ENCODE peak calls at places on chromosome 15, in eight cellular contexts. One of them, this sample, is unnamed.

GRCh38 chr15:58039260-58040035 is 26.1 kb downstream of the ALDH1A2 start:
- DNase-seq in HepG2: no peak
- DNase-seq in cardiac muscle cell: no peak
- DNase-seq in hepatocyte: no peak
- DNase-seq in heart left ventricle: no peak
- DNase-seq in CD8-positive, alpha-beta T cell: no peak
- DNase-seq in ovary: no peak
- DNase-seq in left lung: no peak
- DNase-seq in this sample: no peak

GRCh38 chr15:31163769-31164572 is 62.4 kb upstream of the TRPM1 start:
- DNase-seq in HepG2: no peak
- DNase-seq in cardiac muscle cell: no peak
- DNase-seq in hepatocyte: peak; percentile 38
- DNase-seq in heart left ventricle: no peak
- DNase-seq in CD8-positive, alpha-beta T cell: no peak
- DNase-seq in ovary: no peak
- DNase-seq in left lung: no peak
- DNase-seq in this sample: no peak

GRCh38 chr15:42274693-42274971 is 1.4 kb upstream of the TMEM87A start:
- DNase-seq in HepG2: no peak
- DNase-seq in cardiac muscle cell: no peak
- DNase-seq in hepatocyte: no peak
- DNase-seq in heart left ventricle: no peak
- DNase-seq in CD8-positive, alpha-beta T cell: no peak
- DNase-seq in ovary: peak; percentile 40
- DNase-seq in left lung: no peak
- DNase-seq in this sample: no peak

GRCh38 chr15:78810003-78810376 is 1.3 kb downstream of the ADAMTS7 start:
- DNase-seq in HepG2: no peak
- DNase-seq in cardiac muscle cell: no peak
- DNase-seq in hepatocyte: no peak
- DNase-seq in heart left ventricle: no peak
- DNase-seq in CD8-positive, alpha-beta T cell: no peak
- DNase-seq in ovary: no peak
- DNase-seq in left lung: no peak
- DNase-seq in this sample: no peak

GRCh38 chr15:77013786-77014136 is 18.8 kb downstream of the PSTPIP1 start:
- DNase-seq in HepG2: no peak
- DNase-seq in cardiac muscle cell: no peak
- DNase-seq in hepatocyte: no peak
- DNase-seq in heart left ventricle: no peak
- DNase-seq in CD8-positive, alpha-beta T cell: peak; percentile 94
- DNase-seq in ovary: no peak
- DNase-seq in left lung: no peak
- DNase-seq in this sample: peak; percentile 84

GRCh38 chr15:59237119-59237853 is 30.6 kb downstream of the LDHAL6B start:
- DNase-seq in HepG2: no peak
- DNase-seq in cardiac muscle cell: no peak
- DNase-seq in hepatocyte: no peak
- DNase-seq in heart left ventricle: no peak
- DNase-seq in CD8-positive, alpha-beta T cell: no peak
- DNase-seq in ovary: no peak
- DNase-seq in left lung: no peak
- DNase-seq in this sample: no peak

GRCh38 chr15:77446840-77447390 is 26.2 kb downstream of the HMG20A start:
- DNase-seq in HepG2: no peak
- DNase-seq in cardiac muscle cell: no peak
- DNase-seq in hepatocyte: peak; percentile 53
- DNase-seq in heart left ventricle: no peak
- DNase-seq in CD8-positive, alpha-beta T cell: no peak
- DNase-seq in ovary: no peak
- DNase-seq in left lung: no peak
- DNase-seq in this sample: no peak

GRCh38 chr15:71443538-71443937 is 328.3 kb downstream of the THSD4 start:
- DNase-seq in HepG2: peak; percentile 23
- DNase-seq in cardiac muscle cell: peak; percentile 62
- DNase-seq in hepatocyte: peak; percentile 71
- DNase-seq in heart left ventricle: peak; percentile 42
- DNase-seq in CD8-positive, alpha-beta T cell: peak; percentile 22
- DNase-seq in ovary: peak; percentile 74
- DNase-seq in left lung: peak; percentile 42
- DNase-seq in this sample: no peak

GRCh38 chr15:57500256-57500655 is 91.4 kb upstream of the MYZAP start:
- DNase-seq in HepG2: no peak
- DNase-seq in cardiac muscle cell: no peak
- DNase-seq in hepatocyte: no peak
- DNase-seq in heart left ventricle: no peak
- DNase-seq in CD8-positive, alpha-beta T cell: no peak
- DNase-seq in ovary: no peak
- DNase-seq in left lung: no peak
- DNase-seq in this sample: no peak

GRCh38 chr15:56737791-56738190 is 4.5 kb upstream of the ZNF280D start:
- DNase-seq in HepG2: peak; percentile 56
- DNase-seq in cardiac muscle cell: no peak
- DNase-seq in hepatocyte: no peak
- DNase-seq in heart left ventricle: no peak
- DNase-seq in CD8-positive, alpha-beta T cell: no peak
- DNase-seq in ovary: no peak
- DNase-seq in left lung: no peak
- DNase-seq in this sample: no peak

GRCh38 chr15:74168673-74169274 is 4.7 kb upstream of the ISLR start:
- DNase-seq in HepG2: no peak
- DNase-seq in cardiac muscle cell: peak; percentile 64
- DNase-seq in hepatocyte: no peak
- DNase-seq in heart left ventricle: peak; percentile 65
- DNase-seq in CD8-positive, alpha-beta T cell: no peak
- DNase-seq in ovary: peak; percentile 77
- DNase-seq in left lung: no peak
- DNase-seq in this sample: peak; percentile 69

GRCh38 chr15:101781927-101782326 is 21.4 kb upstream of the OR4F6 start:
- DNase-seq in HepG2: no peak
- DNase-seq in cardiac muscle cell: no peak
- DNase-seq in hepatocyte: no peak
- DNase-seq in heart left ventricle: no peak
- DNase-seq in CD8-positive, alpha-beta T cell: no peak
- DNase-seq in ovary: no peak
- DNase-seq in left lung: no peak
- DNase-seq in this sample: no peak

GRCh38 chr15:24645627-24646026 is 29.9 kb upstream of the NPAP1 start:
- DNase-seq in HepG2: no peak
- DNase-seq in cardiac muscle cell: no peak
- DNase-seq in hepatocyte: no peak
- DNase-seq in heart left ventricle: no peak
- DNase-seq in CD8-positive, alpha-beta T cell: no peak
- DNase-seq in ovary: no peak
- DNase-seq in left lung: no peak
- DNase-seq in this sample: no peak
- H3K9me3 ChIP-seq in HepG2: peaks cover 76% of the 10 kb centered on the region
- H3K9me3 ChIP-seq in cardiac muscle cell: no peaks in the 10 kb centered on the region
- H3K9me3 ChIP-seq in hepatocyte: no peaks in the 10 kb centered on the region
- H3K9me3 ChIP-seq in heart left ventricle: no peaks in the 10 kb centered on the region
- H3K9me3 ChIP-seq in CD8-positive, alpha-beta T cell: no peaks in the 10 kb centered on the region
- H3K9me3 ChIP-seq in ovary: no peaks in the 10 kb centered on the region
- H3K9me3 ChIP-seq in left lung: peaks cover 13% of the 10 kb centered on the region
- H3K9me3 ChIP-seq in this sample: no peaks in the 10 kb centered on the region

DNA sequence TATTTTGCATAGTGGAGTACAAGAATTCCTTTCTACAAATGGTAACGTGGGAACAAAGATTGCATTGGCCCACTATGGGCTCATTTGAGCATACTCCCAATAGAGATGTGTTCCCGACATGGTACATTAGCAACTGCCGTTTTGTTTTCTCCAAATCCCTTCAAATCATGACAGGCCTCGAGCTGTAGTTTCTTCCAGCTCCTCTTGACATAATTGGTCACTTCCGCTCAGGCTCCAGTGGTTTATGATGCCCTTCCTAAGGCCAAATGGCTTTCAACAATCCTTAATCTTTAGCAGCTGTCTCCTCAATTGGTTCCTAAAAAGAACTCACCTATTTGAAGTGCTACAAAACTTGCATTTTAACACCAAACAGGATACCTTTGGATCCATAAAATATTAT is 266.2 kb downstream of the ADAMTSL3 start:
- DNase-seq in HepG2: no peak
- DNase-seq in cardiac muscle cell: no peak
- DNase-seq in hepatocyte: no peak
- DNase-seq in heart left ventricle: no peak
- DNase-seq in CD8-positive, alpha-beta T cell: no peak
- DNase-seq in ovary: no peak
- DNase-seq in left lung: no peak
- DNase-seq in this sample: no peak
- H3K4me3 ChIP-seq in HepG2: no peak overlapping the region
- H3K4me3 ChIP-seq in cardiac muscle cell: no peak overlapping the region
- H3K4me3 ChIP-seq in hepatocyte: no peak overlapping the region
- H3K4me3 ChIP-seq in heart left ventricle: no peak overlapping the region
- H3K4me3 ChIP-seq in CD8-positive, alpha-beta T cell: no peak overlapping the region
- H3K4me3 ChIP-seq in ovary: no peak overlapping the region
- H3K4me3 ChIP-seq in left lung: no peak overlapping the region
- H3K4me3 ChIP-seq in this sample: no peak overlapping the region

GRCh38 chr15:64828985-64829384 is 3.5 kb upstream of the PIF1 start:
- DNase-seq in HepG2: no peak
- DNase-seq in cardiac muscle cell: no peak
- DNase-seq in hepatocyte: no peak
- DNase-seq in heart left ventricle: no peak
- DNase-seq in CD8-positive, alpha-beta T cell: no peak
- DNase-seq in ovary: no peak
- DNase-seq in left lung: no peak
- DNase-seq in this sample: no peak

GRCh38 chr15:64825081-64825430 is 391 bp downstream of the PIF1 start:
- DNase-seq in HepG2: no peak
- DNase-seq in cardiac muscle cell: no peak
- DNase-seq in hepatocyte: no peak
- DNase-seq in heart left ventricle: no peak
- DNase-seq in CD8-positive, alpha-beta T cell: no peak
- DNase-seq in ovary: no peak
- DNase-seq in left lung: no peak
- DNase-seq in this sample: no peak

GRCh38 chr15:64825431-64826294 is at the start of gene PIF1:
- DNase-seq in HepG2: peak; percentile 98
- DNase-seq in cardiac muscle cell: peak; percentile 98
- DNase-seq in hepatocyte: peak; percentile 96
- DNase-seq in heart left ventricle: peak; percentile 93
- DNase-seq in CD8-positive, alpha-beta T cell: peak; percentile 92
- DNase-seq in ovary: peak; percentile 84
- DNase-seq in left lung: peak; percentile 90
- DNase-seq in this sample: peak; percentile 90
- TF ChIP-seq CTCF in HepG2: no peak
- TF ChIP-seq CTCF in cardiac muscle cell: no peak
- TF ChIP-seq CTCF in hepatocyte: no peak
- TF ChIP-seq CTCF in heart left ventricle: no peak
- TF ChIP-seq CTCF in CD8-positive, alpha-beta T cell: no peak
- TF ChIP-seq CTCF in ovary: no peak
- TF ChIP-seq CTCF in left lung: no peak
- TF ChIP-seq CTCF in this sample: no peak

DNA sequence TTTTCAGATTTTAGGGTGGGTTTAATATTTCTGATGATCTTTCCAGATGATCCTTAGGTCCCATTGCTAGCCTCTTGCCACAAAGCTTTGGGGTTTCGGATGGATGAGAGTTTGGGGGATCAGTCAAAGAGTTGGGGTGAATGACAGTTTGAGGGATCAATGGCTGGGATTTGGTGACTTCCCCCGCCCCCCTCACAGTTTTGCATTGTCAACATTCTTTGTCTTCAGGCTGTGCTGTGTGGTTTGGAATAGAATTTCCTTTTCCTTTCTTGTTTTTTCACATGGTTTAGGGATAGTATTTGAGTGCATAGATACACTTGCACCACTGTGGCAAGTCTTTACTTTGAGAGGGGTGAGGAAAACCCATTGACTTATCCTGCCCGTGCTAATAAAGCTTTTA is 14.3 kb downstream of the MEF2A start:
- DNase-seq in HepG2: no peak
- DNase-seq in cardiac muscle cell: no peak
- DNase-seq in hepatocyte: no peak
- DNase-seq in heart left ventricle: no peak
- DNase-seq in CD8-positive, alpha-beta T cell: no peak
- DNase-seq in ovary: no peak
- DNase-seq in left lung: no peak
- DNase-seq in this sample: no peak
- H3K9me3 ChIP-seq in HepG2: peaks cover 6% of the 10 kb centered on the region
- H3K9me3 ChIP-seq in cardiac muscle cell: no peaks in the 10 kb centered on the region
- H3K9me3 ChIP-seq in hepatocyte: no peaks in the 10 kb centered on the region
- H3K9me3 ChIP-seq in heart left ventricle: no peaks in the 10 kb centered on the region
- H3K9me3 ChIP-seq in CD8-positive, alpha-beta T cell: no peaks in the 10 kb centered on the region
- H3K9me3 ChIP-seq in ovary: no peaks in the 10 kb centered on the region
- H3K9me3 ChIP-seq in left lung: no peaks in the 10 kb centered on the region
- H3K9me3 ChIP-seq in this sample: no peaks in the 10 kb centered on the region

GRCh38 chr15:51833782-51834181 is 4.3 kb downstream of the TMOD3 start:
- DNase-seq in HepG2: no peak
- DNase-seq in cardiac muscle cell: no peak
- DNase-seq in hepatocyte: no peak
- DNase-seq in heart left ventricle: no peak
- DNase-seq in CD8-positive, alpha-beta T cell: no peak
- DNase-seq in ovary: no peak
- DNase-seq in left lung: no peak
- DNase-seq in this sample: no peak
- H3K4me3 ChIP-seq in HepG2: no peak overlapping the region
- H3K4me3 ChIP-seq in cardiac muscle cell: no peak overlapping the region
- H3K4me3 ChIP-seq in hepatocyte: no peak overlapping the region
- H3K4me3 ChIP-seq in heart left ventricle: no peak overlapping the region
- H3K4me3 ChIP-seq in CD8-positive, alpha-beta T cell: no peak overlapping the region
- H3K4me3 ChIP-seq in ovary: no peak overlapping the region
- H3K4me3 ChIP-seq in left lung: no peak overlapping the region
- H3K4me3 ChIP-seq in this sample: no peak overlapping the region

GRCh38 chr15:55518641-55519040 is 10.6 kb upstream of the DNAAF4 start:
- DNase-seq in HepG2: no peak
- DNase-seq in cardiac muscle cell: no peak
- DNase-seq in hepatocyte: no peak
- DNase-seq in heart left ventricle: no peak
- DNase-seq in CD8-positive, alpha-beta T cell: no peak
- DNase-seq in ovary: no peak
- DNase-seq in left lung: no peak
- DNase-seq in this sample: no peak
- TF ChIP-seq CTCF in HepG2: no peak
- TF ChIP-seq CTCF in cardiac muscle cell: peak; percentile 23
- TF ChIP-seq CTCF in hepatocyte: peak; percentile 3
- TF ChIP-seq CTCF in heart left ventricle: no peak
- TF ChIP-seq CTCF in CD8-positive, alpha-beta T cell: no peak
- TF ChIP-seq CTCF in ovary: no peak
- TF ChIP-seq CTCF in left lung: no peak
- TF ChIP-seq CTCF in this sample: no peak

GRCh38 chr15:79916424-79916823 is 19.6 kb upstream of the MTHFS start:
- DNase-seq in HepG2: no peak
- DNase-seq in cardiac muscle cell: no peak
- DNase-seq in hepatocyte: peak; percentile 31
- DNase-seq in heart left ventricle: no peak
- DNase-seq in CD8-positive, alpha-beta T cell: no peak
- DNase-seq in ovary: no peak
- DNase-seq in left lung: no peak
- DNase-seq in this sample: no peak
- H3K9me3 ChIP-seq in HepG2: peaks cover 42% of the 10 kb centered on the region
- H3K9me3 ChIP-seq in cardiac muscle cell: no peaks in the 10 kb centered on the region
- H3K9me3 ChIP-seq in hepatocyte: no peaks in the 10 kb centered on the region
- H3K9me3 ChIP-seq in heart left ventricle: peaks cover 61% of the 10 kb centered on the region
- H3K9me3 ChIP-seq in CD8-positive, alpha-beta T cell: peaks cover 41% of the 10 kb centered on the region
- H3K9me3 ChIP-seq in ovary: no peaks in the 10 kb centered on the region
- H3K9me3 ChIP-seq in left lung: peaks cover 86% of the 10 kb centered on the region
- H3K9me3 ChIP-seq in this sample: peaks cover 19% of the 10 kb centered on the region

GRCh38 chr15:26866298-26867198 is at the start of gene GABRA5:
- DNase-seq in HepG2: no peak
- DNase-seq in cardiac muscle cell: peak; percentile 75
- DNase-seq in hepatocyte: peak; percentile 70
- DNase-seq in heart left ventricle: peak; percentile 47
- DNase-seq in CD8-positive, alpha-beta T cell: no peak
- DNase-seq in ovary: no peak
- DNase-seq in left lung: no peak
- DNase-seq in this sample: no peak
- H3K4me3 ChIP-seq in HepG2: no peak within 1 kb of the TSS
- H3K4me3 ChIP-seq in cardiac muscle cell: peak within 1 kb of the TSS; percentile 28
- H3K4me3 ChIP-seq in hepatocyte: peak within 1 kb of the TSS; percentile 23
- H3K4me3 ChIP-seq in heart left ventricle: peak within 1 kb of the TSS; percentile 11
- H3K4me3 ChIP-seq in CD8-positive, alpha-beta T cell: no peak within 1 kb of the TSS
- H3K4me3 ChIP-seq in ovary: no peak within 1 kb of the TSS
- H3K4me3 ChIP-seq in left lung: no peak within 1 kb of the TSS
- H3K4me3 ChIP-seq in this sample: no peak within 1 kb of the TSS

This sample was measured in kidney.